ENCODE peak calls at places on chromosome 19, in nine cellular contexts. I is suprapubic skin, K is breast epithelium, D is stomach, Y is Panc1, V is transverse colon, A is GM23338, H is SK-N-SH, F is sigmoid colon. O is an unnamed sample.

GRCh38 chr19:16726916-16727315 is 7.3 kb downstream of the NWD1 start:
- DNase-seq in Y (no peak), D (no peak), H (no peak), A (no peak), F (no peak), K (no peak), V (no peak), I (no peak), O (no peak)

GRCh38 chr19:33100894-33101644 is 20.1 kb downstream of the GPATCH1 start:
- DNase-seq in A (no peak), I (no peak), F (no peak), Y (peak; percentile 47), K (no peak), H (no peak), V (peak; percentile 81), D (peak; percentile 68), O (no peak)

GRCh38 chr19:1864480-1865171 is 1.2 kb upstream of the KLF16 start:
- DNase-seq in V (peak; percentile 83), I (peak; percentile 84), H (peak; percentile 90), A (peak; percentile 90), D (peak; percentile 73), F (peak; percentile 84), Y (no peak), K (no peak), O (peak; percentile 96)

GRCh38 chr19:4972509-4973230 is 3.8 kb downstream of the KDM4B start:
- DNase-seq in K (no peak), F (no peak), D (no peak), I (no peak), H (peak; percentile 10), V (no peak), Y (no peak), A (no peak), O (no peak)

GRCh38 chr19:8478605-8479004 is 23.8 kb downstream of the PRAM1 start:
- DNase-seq in D (no peak), Y (no peak), V (no peak), K (no peak), I (no peak), F (no peak), A (no peak), H (no peak), O (no peak)

GRCh38 chr19:17889609-17890214 is 18.0 kb downstream of the SLC5A5 start:
- DNase-seq in I (no peak), Y (no peak), K (no peak), F (no peak), V (no peak), A (peak; percentile 90), D (no peak), H (no peak), O (no peak)

GRCh38 chr19:46624958-46625661 is at the start of gene PTGIR:
- DNase-seq in K (no peak), H (peak; percentile 43), V (peak; percentile 52), Y (no peak), F (peak; percentile 94), A (peak; percentile 40), I (peak; percentile 87), D (no peak), O (no peak)

GRCh38 chr19:38715540-38715939 is 28.7 kb downstream of the CAPN12 start:
- DNase-seq in F (no peak), H (no peak), V (no peak), A (no peak), D (peak; percentile 86), K (no peak), I (no peak), Y (no peak), O (no peak)

GRCh38 chr19:5145521-5146511 is 176.9 kb downstream of the KDM4B start:
- DNase-seq in D (no peak), A (no peak), H (no peak), K (no peak), F (no peak), V (no peak), I (no peak), Y (no peak), O (peak; percentile 61)

GRCh38 chr19:1266818-1267440 is 2.2 kb upstream of the CIRBP start:
- DNase-seq in H (peak; percentile 85), Y (no peak), I (peak; percentile 85), A (peak; percentile 73), D (peak; percentile 80), K (no peak), V (peak; percentile 82), F (peak; percentile 88), O (peak; percentile 97)

GRCh38 chr19:23343434-23344010 is 51.7 kb downstream of the ZNF91 start:
- DNase-seq in V (no peak), K (no peak), A (no peak), H (no peak), F (no peak), Y (no peak), I (no peak), D (no peak), O (no peak)

GRCh38 chr19:54191671-54192453 is 754 bp downstream of the TSEN34 start:
- DNase-seq in Y (no peak), F (peak; percentile 81), H (no peak), I (peak; percentile 88), K (no peak), A (no peak), D (no peak), V (no peak), O (peak; percentile 86)

GRCh38 chr19:48630289-48631036 is 6.7 kb downstream of the DBP start:
- DNase-seq in D (peak; percentile 95), F (peak; percentile 91), K (no peak), V (peak; percentile 82), H (no peak), I (peak; percentile 75), A (peak; percentile 88), Y (no peak), O (peak; percentile 91)

GRCh38 chr19:2945575-2946184 is 909 bp upstream of the ZNF77 start:
- DNase-seq in F (no peak), D (no peak), V (no peak), K (no peak), Y (no peak), I (no peak), A (no peak), H (no peak), O (no peak)

GRCh38 chr19:2949939-2950285 is 5.1 kb upstream of the ZNF77 start:
- DNase-seq in I (no peak), K (no peak), F (no peak), H (peak; percentile 72), V (no peak), D (peak; percentile 56), A (peak; percentile 65), Y (no peak), O (no peak)

GRCh38 chr19:2944403-2944774 is 382 bp downstream of the ZNF77 start:
- DNase-seq in V (no peak), A (no peak), Y (no peak), H (no peak), K (no peak), D (no peak), I (no peak), F (no peak), O (no peak)

GRCh38 chr19:2942928-2943640 is 1.7 kb downstream of the ZNF77 start:
- DNase-seq in V (no peak), D (no peak), F (no peak), K (no peak), Y (no peak), A (no peak), H (no peak), I (no peak), O (no peak)

DNA sequence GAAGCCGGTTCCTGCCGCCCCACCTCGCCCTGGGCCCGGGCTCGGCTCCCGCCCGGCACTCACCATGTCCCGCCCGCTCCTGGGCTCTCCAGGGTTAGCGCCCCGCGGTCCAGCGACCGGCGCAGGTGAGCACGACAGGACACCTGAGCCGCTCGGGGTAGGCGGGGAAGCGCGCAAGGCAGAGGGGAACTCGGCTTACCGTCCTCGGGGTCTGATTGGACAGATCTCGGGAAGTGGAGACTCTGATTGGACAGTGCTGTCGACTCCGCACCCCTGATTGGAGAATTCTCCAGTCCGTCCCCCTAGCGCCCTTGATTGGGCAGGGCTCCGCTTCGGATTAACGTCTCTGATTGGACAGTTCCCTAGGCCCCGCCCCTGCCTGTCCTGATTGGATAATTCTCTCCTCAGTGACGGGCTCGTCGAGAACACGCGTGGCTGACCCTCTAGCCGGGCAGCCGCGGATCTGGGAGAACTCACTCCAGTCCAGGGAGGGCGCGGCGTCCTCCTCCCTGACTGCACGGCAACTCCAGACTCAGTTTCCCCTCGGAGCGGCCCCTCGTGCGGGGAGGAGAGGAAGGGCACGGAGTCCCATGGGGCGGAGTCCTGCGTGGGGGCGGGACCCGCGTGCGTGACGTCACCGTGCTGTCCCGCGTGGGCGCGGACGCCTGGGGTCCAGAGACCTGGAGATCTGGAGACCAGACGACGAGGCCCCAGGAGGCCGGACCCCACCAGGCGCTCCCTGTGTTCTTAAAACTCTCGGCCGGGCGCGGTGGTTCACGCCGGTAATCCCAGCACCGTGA is at the start of gene ZNF77:
- DNase-seq in V (peak; percentile 99), I (peak; percentile 99), H (peak; percentile 99), D (peak; percentile 99), K (peak; percentile 100), Y (peak; percentile 95), A (peak; percentile 100), F (peak; percentile 100), O (peak; percentile 96)
- TF ChIP-seq POLR2AphosphoS5 in V (peak; percentile 85), I (no peak), H (peak; percentile 44), D (peak; percentile 48), K (peak; percentile 95), Y (no peak), A (peak; percentile 91), F (peak; percentile 81), O (peak; percentile 83)

GRCh38 chr19:45098521-45099464 is 5.8 kb downstream of the PPP1R37 start:
- DNase-seq in K (no peak), I (no peak), D (peak; percentile 79), F (no peak), A (no peak), V (no peak), Y (no peak), H (no peak), O (no peak)
- H3K4me1 ChIP-seq in K (peaks cover 59% of the 10 kb centered on the region), I (peaks cover 94% of the 10 kb centered on the region), D (peaks cover 100% of the 10 kb centered on the region), F (peaks cover 80% of the 10 kb centered on the region), A (peaks cover 26% of the 10 kb centered on the region), V (peaks cover 26% of the 10 kb centered on the region), Y (peaks cover 45% of the 10 kb centered on the region), H (peaks cover 32% of the 10 kb centered on the region), O (peaks cover 20% of the 10 kb centered on the region)

DNA sequence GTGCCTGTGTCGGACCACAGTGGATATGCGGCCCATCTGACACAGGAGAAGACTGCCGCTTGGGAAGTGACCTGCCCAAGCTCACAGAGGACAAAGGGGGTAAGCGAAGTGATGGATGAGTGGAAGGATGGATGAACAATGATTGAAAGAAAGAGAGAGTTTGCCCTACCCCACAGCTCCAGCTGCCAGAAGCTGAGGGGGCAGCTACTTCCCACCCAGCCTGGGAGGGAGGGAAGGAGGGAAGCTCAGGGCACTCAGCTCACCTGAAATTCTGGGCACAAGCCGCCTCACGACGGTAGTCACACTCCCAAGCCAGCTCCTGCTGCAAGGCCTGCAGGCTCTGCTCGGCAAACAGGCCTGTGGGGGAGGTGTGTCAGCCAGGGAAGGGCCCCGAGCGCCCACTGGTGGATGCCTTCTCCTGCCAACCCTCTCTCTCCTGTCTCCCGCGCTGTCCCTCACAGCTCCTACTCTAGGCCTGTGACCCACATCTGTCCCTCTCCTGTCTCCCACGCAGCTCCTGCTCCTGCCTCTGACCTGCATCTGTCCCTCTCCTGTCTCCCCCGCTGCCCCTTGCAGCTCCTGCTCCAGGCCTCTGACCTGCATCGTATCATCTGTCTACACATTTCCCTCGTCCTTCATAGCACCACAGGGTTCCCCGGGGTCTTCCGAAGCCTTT is 12.0 kb upstream of the NUMBL start:
- DNase-seq in A (peak; percentile 82), H (no peak), V (no peak), I (no peak), F (peak; percentile 84), D (peak; percentile 74), K (no peak), Y (no peak), O (no peak)
- TF ChIP-seq CTCF in A (peak; percentile 52), H (no peak), V (peak; percentile 36), I (peak; percentile 19), F (peak; percentile 58), D (no peak), K (peak; percentile 26), Y (no peak), O (no peak)

GRCh38 chr19:29945433-29945832 is 3.4 kb downstream of the URI1 start:
- DNase-seq in Y (no peak), H (no peak), I (no peak), A (no peak), K (no peak), V (no peak), F (no peak), D (no peak), O (no peak)
- TF ChIP-seq POLR2AphosphoS5 in Y (no peak), H (no peak), I (no peak), A (no peak), K (no peak), V (no peak), F (no peak), D (no peak), O (no peak)